ENCODE peak calls at places on chromosomes 12 and 14, in five cellular contexts. C is A549, U is K562, V is GM12878, N is HepG2. S is an unnamed sample.

GRCh38 chr12:87120440-87120839 is 864.2 kb upstream of the MGAT4C start:
- DNase-seq in C (peak; percentile 31), U (no peak), V (no peak), N (peak; percentile 0), S (no peak)

GRCh38 chr14:28772613-28773012 is 6.0 kb downstream of the FOXG1 start:
- DNase-seq in C (no peak), U (no peak), V (no peak), N (no peak), S (no peak)

GRCh38 chr12:46507766-46508165 is 135.2 kb upstream of the SLC38A2 start:
- DNase-seq in C (no peak), U (no peak), V (no peak), N (no peak), S (no peak)

GRCh38 chr12:126860210-126860609 is 1406.8 kb upstream of the TMEM132C start:
- DNase-seq in C (no peak), U (no peak), V (no peak), N (no peak), S (no peak)

GRCh38 chr12:98409543-98409942 is 105.8 kb upstream of the TMPO start:
- DNase-seq in C (no peak), U (no peak), V (no peak), N (no peak), S (no peak)

GRCh38 chr12:28035483-28035882 is 63.0 kb upstream of the PTHLH start:
- DNase-seq in C (peak; percentile 67), U (peak; percentile 12), V (no peak), N (no peak), S (no peak)

GRCh38 chr14:69316449-69317391 is 56.8 kb downstream of the GALNT16 start:
- DNase-seq in C (peak; percentile 85), U (no peak), V (no peak), N (no peak), S (peak; percentile 1)

GRCh38 chr14:54312166-54312801 is 84.5 kb upstream of the CDKN3 start:
- DNase-seq in C (peak; percentile 40), U (no peak), V (no peak), N (no peak), S (no peak)

GRCh38 chr12:44875954-44876553 is at the start of gene NELL2:
- DNase-seq in C (peak; percentile 32), U (peak; percentile 72), V (no peak), N (no peak), S (peak; percentile 84)

GRCh38 chr12:643478-644292 is 19.6 kb downstream of the NINJ2 start:
- DNase-seq in C (no peak), U (peak; percentile 24), V (no peak), N (no peak), S (no peak)

GRCh38 chr14:69460093-69460701 is 24.3 kb upstream of the PLEKHD1 start:
- DNase-seq in C (peak; percentile 85), U (peak; percentile 45), V (peak; percentile 25), N (peak; percentile 73), S (peak; percentile 39)

GRCh38 chr12:14842315-14842714 is 1.0 kb downstream of the ART4 start:
- DNase-seq in C (no peak), U (no peak), V (no peak), N (peak; percentile 36), S (no peak)

GRCh38 chr14:69713976-69714716 is 52.8 kb upstream of the SRSF5 start:
- DNase-seq in C (no peak), U (no peak), V (no peak), N (peak; percentile 85), S (no peak)

GRCh38 chr12:3753549-3754284 is 808 bp upstream of the CRACR2A start:
- DNase-seq in C (no peak), U (no peak), V (no peak), N (no peak), S (no peak)

GRCh38 chr12:51951199-51951842 is at the start of gene ACVR1B:
- DNase-seq in C (peak; percentile 90), U (peak; percentile 92), V (peak; percentile 15), N (peak; percentile 57), S (peak; percentile 87)

GRCh38 chr14:92437729-92438280 is 75.8 kb upstream of the RIN3 start:
- DNase-seq in C (no peak), U (no peak), V (peak; percentile 45), N (no peak), S (no peak)

GRCh38 chr12:69497308-69498026 is 27.3 kb downstream of the FRS2 start:
- DNase-seq in C (no peak), U (no peak), V (peak; percentile 35), N (no peak), S (no peak)

GRCh38 chr12:56020437-56021189 is at the start of gene IKZF4:
- DNase-seq in C (no peak), U (peak; percentile 77), V (no peak), N (no peak), S (peak; percentile 72)

GRCh38 chr12:145369-145960 is 68.5 kb downstream of the SLC6A12 start:
- DNase-seq in C (no peak), U (no peak), V (no peak), N (peak; percentile 61), S (no peak)

GRCh38 chr14:91728616-91729183 is 3.2 kb downstream of the CATSPERB start:
- DNase-seq in C (no peak), U (no peak), V (no peak), N (no peak), S (no peak)

GRCh38 chr12:128178971-128179370 is 88.0 kb upstream of the TMEM132C start:
- DNase-seq in C (no peak), U (no peak), V (no peak), N (no peak), S (no peak)

DNA sequence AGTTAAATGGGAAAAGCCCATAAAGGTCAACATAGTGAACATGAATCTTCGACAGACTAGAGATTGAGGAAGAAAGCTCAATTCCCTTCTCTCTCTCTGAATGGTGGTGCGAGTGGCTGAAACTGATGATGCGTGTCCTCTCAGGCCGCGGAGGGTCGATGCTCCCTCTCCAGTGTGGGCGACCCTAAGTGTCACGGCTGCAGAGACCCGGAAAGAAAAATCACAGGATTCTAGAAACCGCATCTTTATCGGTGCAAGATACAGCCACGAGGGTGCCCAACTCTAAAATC is 485 bp downstream of the RBM23 start:
- DNase-seq in C (no peak), U (no peak), V (peak; percentile 17), N (no peak), S (peak; percentile 20)
- TF ChIP-seq ESRRA in C (no peak), U (no peak), V (no peak), N (no peak), S (no peak)

DNA sequence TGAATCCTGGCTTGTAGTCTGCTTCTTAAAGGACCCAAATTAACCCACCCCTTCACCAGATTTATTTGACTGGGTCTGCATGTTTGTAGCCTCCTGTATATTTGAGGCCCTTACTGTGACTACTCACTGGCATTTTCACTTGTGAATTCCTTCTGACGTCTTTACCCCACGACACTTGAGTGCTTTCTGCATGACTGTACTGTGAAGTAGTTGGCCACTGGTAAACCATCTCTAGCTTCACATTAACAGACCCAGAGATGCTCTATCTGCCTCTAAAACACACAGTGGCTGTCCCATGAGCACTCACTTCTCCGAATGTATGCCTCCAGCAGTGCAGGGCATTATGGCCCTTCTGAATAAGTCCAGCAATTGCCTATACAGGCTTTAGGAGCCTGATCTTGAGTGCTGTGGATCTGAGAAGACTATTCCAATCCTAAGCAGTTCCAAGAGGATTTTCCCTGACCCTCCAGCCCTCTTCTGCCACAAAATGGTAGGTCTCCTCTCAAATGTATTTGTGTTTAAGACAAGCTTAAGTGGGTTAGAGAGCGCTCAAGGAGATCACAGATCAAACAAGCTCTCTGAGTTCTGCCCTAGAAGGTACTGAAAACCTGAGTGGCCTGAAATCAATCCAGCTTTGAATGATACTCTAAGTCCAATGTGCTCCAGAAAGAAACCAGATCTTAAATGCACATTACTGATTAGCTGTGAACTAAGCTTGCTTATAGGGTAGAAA is 534.7 kb downstream of the RPS29 start:
- DNase-seq in C (no peak), U (no peak), V (no peak), N (no peak), S (no peak)
- TF ChIP-seq ESRRA in C (no peak), U (no peak), V (no peak), N (no peak), S (no peak)

GRCh38 chr14:101563352-101563653 is 2.0 kb downstream of the DIO3 start:
- DNase-seq in C (no peak), U (no peak), V (no peak), N (no peak), S (no peak)

GRCh38 chr14:101564444-101564776 is 3.1 kb downstream of the DIO3 start:
- DNase-seq in C (no peak), U (no peak), V (no peak), N (no peak), S (no peak)

GRCh38 chr14:101564819-101565698 is 3.8 kb downstream of the DIO3 start:
- DNase-seq in C (peak; percentile 56), U (no peak), V (no peak), N (no peak), S (peak; percentile 55)

GRCh38 chr14:101562659-101563351 is 1.5 kb downstream of the DIO3 start:
- DNase-seq in C (no peak), U (no peak), V (no peak), N (no peak), S (no peak)

DNA sequence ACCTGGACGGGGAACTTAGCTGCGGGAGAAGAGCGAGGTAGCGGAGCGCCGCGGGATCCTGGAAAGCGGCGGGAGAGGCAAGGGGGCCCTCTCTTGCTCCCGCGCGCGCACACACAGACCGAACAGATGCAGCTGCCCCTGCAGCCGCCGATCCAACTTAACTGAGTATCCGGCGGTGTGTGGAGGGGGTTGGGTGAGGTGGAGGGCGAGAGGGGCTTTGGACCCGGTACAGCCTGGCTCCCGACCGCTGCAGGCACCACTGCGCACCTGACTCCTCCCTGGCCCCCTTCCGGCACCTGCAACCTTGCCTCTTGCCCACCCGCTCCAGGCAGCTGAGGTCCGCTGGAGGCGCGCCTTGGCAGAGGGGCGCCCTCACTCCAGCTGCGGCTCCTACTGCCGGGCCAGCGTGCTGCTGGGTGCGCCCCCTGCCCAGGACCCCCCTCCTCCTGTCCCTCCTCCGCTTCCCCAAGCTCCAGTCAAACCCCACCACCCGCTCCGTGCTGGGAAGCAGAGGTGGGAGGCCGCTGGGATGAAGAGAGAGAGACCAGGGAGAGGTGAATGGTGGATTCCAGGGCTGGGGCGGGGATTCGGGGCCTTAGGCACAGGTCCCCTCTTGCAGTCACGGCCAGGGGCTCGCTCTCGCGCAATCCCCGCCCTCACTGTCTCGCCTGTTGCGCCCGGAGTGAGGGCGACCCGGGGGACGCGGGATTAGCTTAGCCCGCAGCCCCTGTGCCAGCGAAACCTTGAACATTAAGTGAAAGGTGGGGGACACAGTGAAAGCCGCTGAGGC is 2.6 kb downstream of the DIO3 start:
- DNase-seq in C (peak; percentile 37), U (no peak), V (no peak), N (no peak), S (peak; percentile 56)
- TF ChIP-seq ESRRA in C (no peak), U (no peak), V (no peak), N (no peak), S (no peak)

DNA sequence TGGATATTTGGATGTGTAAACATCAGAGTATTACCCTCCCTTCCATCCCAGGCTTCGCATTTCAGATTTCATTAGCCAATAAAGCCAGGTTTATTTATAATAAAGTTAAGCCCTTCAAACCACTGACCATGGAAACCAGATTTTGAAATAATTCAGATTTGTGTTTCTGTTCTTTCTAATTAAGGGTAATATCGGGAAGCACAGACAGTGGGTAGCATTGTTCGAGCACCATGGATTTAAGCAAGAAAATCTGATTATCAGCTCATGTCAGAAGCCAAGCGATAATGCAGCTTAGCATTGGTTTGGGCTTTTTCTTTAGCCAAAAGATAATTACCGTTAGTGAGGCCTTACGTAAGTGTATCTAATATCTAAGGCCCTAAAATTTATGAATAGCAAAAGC is 116.1 kb downstream of the C12orf42 start:
- DNase-seq in C (no peak), U (no peak), V (no peak), N (no peak), S (no peak)
- TF ChIP-seq ESRRA in C (no peak), U (no peak), V (no peak), N (no peak), S (no peak)

S was measured in WTC11.